ENCODE peak calls at places on chromosomes 7 and 10, in nine cellular contexts. M is GM19239; K is activated naive CD4-positive, alpha-beta T cell; Y is pons; B is PC-3; P is RCC 7860; F is trophoblast cell; T is substantia nigra; A is AG08395. E is an unnamed sample.

GRCh38 chr7:108576110-108576509 is 6.4 kb downstream of the DNAJB9 start:
- DNase-seq in M (no peak), K (no peak), Y (no peak), B (no peak), P (no peak), F (peak; percentile 68), T (no peak), A (no peak), E (no peak)

GRCh38 chr10:70561051-70561450 is 41.5 kb downstream of the PRF1 start:
- DNase-seq in M (no peak), K (no peak), Y (no peak), B (no peak), P (no peak), F (no peak), T (no peak), A (peak; percentile 56), E (no peak)

GRCh38 chr7:149495785-149496641 is 1.6 kb downstream of the ZNF746 start:
- DNase-seq in M (no peak), K (no peak), Y (peak; percentile 34), B (peak; percentile 19), P (peak; percentile 54), F (peak; percentile 10), T (no peak), A (no peak), E (peak; percentile 53)

GRCh38 chr7:140922741-140923345 is 1.9 kb downstream of the BRAF start:
- DNase-seq in M (no peak), K (no peak), Y (peak; percentile 17), B (no peak), P (no peak), F (no peak), T (no peak), A (no peak), E (no peak)

GRCh38 chr7:79806161-79806734 is 328.4 kb upstream of the GNAI1 start:
- DNase-seq in M (no peak), K (no peak), Y (peak; percentile 29), B (peak; percentile 55), P (no peak), F (peak; percentile 29), T (no peak), A (peak; percentile 10), E (no peak)

GRCh38 chr10:17512341-17513001 is 58.1 kb upstream of the ST8SIA6 start:
- DNase-seq in M (no peak), K (no peak), Y (peak; percentile 23), B (peak; percentile 84), P (peak; percentile 99), F (peak; percentile 81), T (no peak), A (peak; percentile 61), E (no peak)

GRCh38 chr10:60901561-60902235 is 42.3 kb downstream of the RHOBTB1 start:
- DNase-seq in M (no peak), K (no peak), Y (peak; percentile 79), B (no peak), P (no peak), F (no peak), T (no peak), A (no peak), E (no peak)

GRCh38 chr10:124378271-124378670 is 40.5 kb downstream of the OAT start:
- DNase-seq in M (no peak), K (no peak), Y (no peak), B (no peak), P (no peak), F (no peak), T (no peak), A (no peak), E (no peak)

GRCh38 chr10:1631282-1631681 is 106.0 kb downstream of the ADARB2 start:
- DNase-seq in M (no peak), K (no peak), Y (no peak), B (no peak), P (no peak), F (no peak), T (no peak), A (no peak), E (no peak)

GRCh38 chr10:6492896-6493295 is 87.2 kb downstream of the PRKCQ start:
- DNase-seq in M (no peak), K (no peak), Y (no peak), B (no peak), P (no peak), F (no peak), T (no peak), A (no peak), E (no peak)

GRCh38 chr7:123916240-123916724 is 8.8 kb upstream of the SPAM1 start:
- DNase-seq in M (peak; percentile 1), K (no peak), Y (peak; percentile 31), B (peak; percentile 51), P (peak; percentile 22), F (peak; percentile 32), T (no peak), A (no peak), E (no peak)

GRCh38 chr7:106604303-106604918 is 56.5 kb downstream of the CCDC71L start:
- DNase-seq in M (no peak), K (no peak), Y (no peak), B (no peak), P (no peak), F (peak; percentile 92), T (no peak), A (no peak), E (no peak)

GRCh38 chr7:100483101-100483727 is 513 bp upstream of the NYAP1 start:
- DNase-seq in M (peak; percentile 84), K (peak; percentile 86), Y (peak; percentile 29), B (peak; percentile 48), P (peak; percentile 18), F (peak; percentile 64), T (no peak), A (peak; percentile 67), E (peak; percentile 95)

GRCh38 chr10:63642808-63643207 is 121.6 kb downstream of the REEP3 start:
- DNase-seq in M (no peak), K (no peak), Y (no peak), B (no peak), P (no peak), F (no peak), T (no peak), A (no peak), E (no peak)

GRCh38 chr10:72337722-72338121 is 17.0 kb downstream of the DNAJB12 start:
- DNase-seq in M (no peak), K (no peak), Y (no peak), B (no peak), P (no peak), F (no peak), T (no peak), A (no peak), E (no peak)

GRCh38 chr7:147670759-147671158 is 919.8 kb upstream of the C7orf33 start:
- DNase-seq in M (no peak), K (no peak), Y (no peak), B (no peak), P (no peak), F (no peak), T (no peak), A (no peak), E (no peak)

GRCh38 chr10:99805190-99805589 is 22.8 kb downstream of the ABCC2 start:
- DNase-seq in M (no peak), K (no peak), Y (no peak), B (no peak), P (no peak), F (no peak), T (no peak), A (no peak), E (no peak)

GRCh38 chr7:15891151-15891842 is 204.8 kb upstream of the MEOX2 start:
- DNase-seq in M (no peak), K (no peak), Y (no peak), B (peak; percentile 26), P (no peak), F (peak; percentile 6), T (no peak), A (peak; percentile 45), E (no peak)

GRCh38 chr7:151598045-151598444 is 78.3 kb upstream of the RHEB start:
- DNase-seq in M (no peak), K (no peak), Y (no peak), B (peak; percentile 88), P (peak; percentile 98), F (peak; percentile 58), T (no peak), A (peak; percentile 77), E (no peak)

GRCh38 chr10:110387617-110387982 is 82.9 kb upstream of the SMNDC1 start:
- DNase-seq in M (no peak), K (no peak), Y (no peak), B (no peak), P (no peak), F (no peak), T (no peak), A (no peak), E (no peak)

GRCh38 chr7:157610671-157611295 is 274.0 kb downstream of the DNAJB6 start:
- DNase-seq in M (no peak), K (no peak), Y (no peak), B (no peak), P (no peak), F (no peak), T (no peak), A (no peak), E (no peak)